ENCODE peak calls at places on chromosomes 12 and 14, in eight cellular contexts. Z, S, H, O, T, G, M and J are unnamed samples.

GRCh38 chr12:19036673-19037357 is 92.7 kb upstream of the PLEKHA5 start:
- DNase-seq in Z (no peak), S (no peak), H (no peak), O (no peak), T (no peak), G (peak), M (no peak), J (no peak)

GRCh38 chr12:112408621-112409020 is 784 bp downstream of the RPL6 start:
- DNase-seq in Z (no peak), S (no peak), H (no peak), O (no peak), T (no peak), G (no peak), M (no peak), J (no peak)

GRCh38 chr12:80794506-80794905 is 77.8 kb downstream of the MYF5 start:
- DNase-seq in Z (no peak), S (no peak), H (no peak), O (no peak), T (no peak), G (no peak), M (no peak), J (no peak)

GRCh38 chr14:24908592-24909236 is 141.2 kb downstream of the STXBP6 start:
- DNase-seq in Z (no peak), S (no peak), H (no peak), O (no peak), T (no peak), G (no peak), M (no peak), J (no peak)

GRCh38 chr12:2057041-2057792 is 4.4 kb downstream of the CACNA1C start:
- DNase-seq in Z (peak), S (peak), H (peak), O (peak), T (peak), G (peak), M (peak), J (peak)

GRCh38 chr12:123063535-123063934 is 83.1 kb downstream of the ARL6IP4 start:
- DNase-seq in Z (peak), S (no peak), H (no peak), O (no peak), T (no peak), G (peak), M (no peak), J (no peak)

GRCh38 chr12:119547016-119547415 is 46.6 kb upstream of the TMEM233 start:
- DNase-seq in Z (no peak), S (no peak), H (no peak), O (no peak), T (no peak), G (no peak), M (no peak), J (no peak)

GRCh38 chr12:7217475-7218069 is 28.1 kb downstream of the PEX5 start:
- DNase-seq in Z (no peak), S (no peak), H (no peak), O (no peak), T (no peak), G (no peak), M (no peak), J (no peak)

GRCh38 chr14:26730929-26731618 is 133.2 kb upstream of the NOVA1 start:
- DNase-seq in Z (peak), S (no peak), H (no peak), O (peak), T (no peak), G (peak), M (no peak), J (no peak)

GRCh38 chr12:49974231-49974675 is 1.5 kb downstream of the AQP6 start:
- DNase-seq in Z (peak), S (peak), H (peak), O (peak), T (peak), G (peak), M (peak), J (peak)

GRCh38 chr12:104743181-104743580 is 214.9 kb downstream of the SLC41A2 start:
- DNase-seq in Z (no peak), S (no peak), H (no peak), O (no peak), T (no peak), G (no peak), M (no peak), J (no peak)

GRCh38 chr14:59126714-59127436 is 61.6 kb upstream of the DAAM1 start:
- DNase-seq in Z (peak), S (no peak), H (peak), O (peak), T (no peak), G (peak), M (no peak), J (no peak)

DNA sequence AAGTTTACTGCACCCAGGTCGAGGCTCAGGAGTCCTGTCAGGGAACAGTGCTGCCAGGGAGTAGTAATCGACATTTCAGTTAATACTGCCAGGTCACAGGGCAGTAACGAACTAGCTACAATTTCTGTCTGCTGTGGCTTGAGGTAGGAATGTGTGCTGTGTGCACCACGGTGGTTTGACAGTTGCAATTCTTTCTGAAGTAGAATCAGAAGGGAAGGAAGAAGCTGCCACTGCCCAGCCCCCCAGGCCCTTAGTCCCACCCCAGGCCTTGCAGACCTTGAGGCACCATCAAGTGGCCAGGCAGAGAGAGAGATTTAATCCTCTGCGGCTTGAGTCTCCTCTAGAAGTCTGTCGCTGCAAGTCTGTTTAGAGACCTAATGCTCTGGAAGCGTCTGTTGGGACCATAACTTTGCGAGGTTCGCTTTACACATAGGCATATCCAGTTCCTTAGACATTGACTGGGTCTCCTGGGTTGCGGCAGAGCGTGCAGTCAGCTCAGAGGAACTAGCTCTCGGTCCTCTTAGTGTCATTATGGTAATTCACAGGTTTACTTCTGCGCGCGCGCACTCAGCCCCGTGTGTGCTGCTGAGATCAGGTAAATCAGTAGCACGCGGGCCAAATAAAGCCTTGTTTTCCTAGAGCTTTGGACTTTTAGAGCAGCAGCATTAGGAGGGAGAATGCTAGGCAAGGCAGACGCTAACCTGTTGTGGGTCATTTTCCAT is 9.8 kb downstream of the NKX2-1 start:
- DNase-seq in Z (no peak), S (no peak), H (no peak), O (no peak), T (no peak), G (no peak), M (no peak), J (no peak)
- H3K27ac ChIP-seq in Z (no peak), S (no peak), H (no peak), O (no peak), T (no peak), G (no peak), M (no peak), J (no peak)

DNA sequence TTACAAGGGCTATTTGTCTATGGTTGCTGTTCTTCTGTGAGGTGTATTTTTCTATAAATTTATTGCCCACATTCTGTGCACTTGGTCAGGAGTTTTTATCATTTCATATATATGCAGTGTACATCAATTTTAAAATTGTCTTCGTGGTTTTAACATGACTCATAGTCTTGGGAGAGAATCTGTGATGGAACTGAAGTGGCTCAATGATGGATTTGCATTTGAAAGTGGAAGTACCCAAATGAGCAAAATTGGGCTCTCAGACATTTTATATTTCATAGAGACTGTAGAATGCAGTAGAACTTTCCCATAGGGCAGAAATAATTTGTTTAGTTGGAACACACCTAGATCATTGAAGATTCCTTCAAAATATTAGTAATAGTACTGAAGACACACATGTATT is 1.9 kb upstream of the SCFD1 start:
- DNase-seq in Z (peak), S (no peak), H (no peak), O (no peak), T (no peak), G (peak), M (no peak), J (no peak)
- H3K4me3 ChIP-seq in Z (no peak), S (no peak), H (no peak), O (no peak), T (no peak), G (no peak), M (no peak), J (no peak)

GRCh38 chr12:21025656-21026055 is 105.3 kb upstream of the SLCO1B1 start:
- DNase-seq in Z (no peak), S (no peak), H (no peak), O (no peak), T (no peak), G (no peak), M (no peak), J (no peak)

GRCh38 chr12:21026302-21026701 is 104.7 kb upstream of the SLCO1B1 start:
- DNase-seq in Z (peak), S (no peak), H (no peak), O (no peak), T (no peak), G (no peak), M (no peak), J (no peak)
- TF ChIP-seq POLR2A in Z (no peak), S (no peak), H (no peak), O (no peak), T (no peak), G (no peak), M (no peak), J (no peak)

DNA sequence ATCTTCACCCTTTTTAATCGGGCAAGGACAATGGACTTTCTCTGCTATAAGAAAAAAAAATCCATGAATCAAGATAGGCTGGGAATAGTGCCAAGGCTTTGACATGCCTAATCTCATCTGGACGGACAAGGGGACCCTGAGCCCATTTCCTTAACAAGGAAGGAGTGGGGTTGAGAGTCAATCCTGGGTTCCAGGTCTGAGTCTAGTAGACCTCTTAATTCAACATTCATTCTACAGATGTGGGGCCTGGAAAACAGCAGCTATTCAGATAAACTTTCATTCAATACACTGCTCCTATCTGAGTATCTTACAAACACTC is 82.0 kb upstream of the GPR68 start:
- DNase-seq in Z (no peak), S (no peak), H (no peak), O (no peak), T (no peak), G (no peak), M (no peak), J (no peak)
- H3K27ac ChIP-seq in Z (no peak), S (peak), H (no peak), O (no peak), T (no peak), G (no peak), M (no peak), J (no peak)

DNA sequence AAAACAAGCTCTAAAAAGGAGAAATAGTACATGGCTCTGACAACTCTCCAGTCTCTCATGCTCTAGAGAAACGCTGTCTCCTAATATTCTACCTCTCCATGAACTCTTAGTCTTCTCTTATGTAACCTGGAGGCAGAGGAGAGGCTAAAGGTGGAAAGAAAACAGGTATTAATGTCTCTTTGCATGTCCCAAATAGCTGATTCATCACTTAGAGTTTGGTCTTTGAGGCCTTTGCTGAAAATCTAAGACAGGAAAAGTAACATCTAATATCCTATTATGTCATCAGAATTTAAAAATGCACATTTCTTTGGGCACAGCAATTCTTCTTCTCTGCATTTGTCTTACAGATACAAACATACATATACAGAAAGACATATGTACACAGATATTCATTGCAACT is 127.2 kb downstream of the DHRS2 start:
- DNase-seq in Z (no peak), S (no peak), H (no peak), O (no peak), T (no peak), G (no peak), M (no peak), J (no peak)
- H3K4me3 ChIP-seq in Z (no peak), S (no peak), H (no peak), O (no peak), T (no peak), G (no peak), M (no peak), J (no peak)

GRCh38 chr14:79581912-79582576 is 629.3 kb downstream of the DIO2 start:
- DNase-seq in Z (peak), S (no peak), H (no peak), O (no peak), T (no peak), G (peak), M (no peak), J (no peak)
- TF ChIP-seq POLR2A in Z (no peak), S (no peak), H (no peak), O (no peak), T (no peak), G (no peak), M (no peak), J (no peak)

GRCh38 chr14:63862163-63862562 is 9.4 kb downstream of the SYNE2 start:
- DNase-seq in Z (no peak), S (no peak), H (no peak), O (no peak), T (no peak), G (no peak), M (no peak), J (no peak)
- H3K27ac ChIP-seq in Z (no peak), S (no peak), H (no peak), O (no peak), T (no peak), G (no peak), M (no peak), J (no peak)

DNA sequence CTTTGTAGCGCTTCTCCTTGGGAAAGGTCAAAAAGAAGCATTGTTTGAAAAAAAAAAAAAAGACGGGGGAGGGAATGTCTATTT is at the start of gene LMO3:
- DNase-seq in Z (no peak), S (no peak), H (no peak), O (no peak), T (no peak), G (no peak), M (no peak), J (no peak)
- H3K4me3 ChIP-seq in Z (peak), S (peak), H (peak), O (peak), T (peak), G (peak), M (peak), J (peak)